ENCODE peak calls at places on chromosomes 16 and 17, in seven cellular contexts. One of them, this sample, is unnamed. For H3K9me3 and H3K4me1, the result is how much of the 10 kb centered on the place peaks cover.

GRCh38 chr17:50774225-50774803 is 7.0 kb upstream of the ANKRD40CL start:
- DNase-seq in CD8-positive, alpha-beta memory T cell: no peak
- DNase-seq in tibial nerve: no peak
- DNase-seq in A549: no peak
- DNase-seq in Caco-2: no peak
- DNase-seq in heart left ventricle: no peak
- DNase-seq in psoas muscle: no peak
- DNase-seq in this sample: peak

GRCh38 chr17:64544742-64545141 is 38.0 kb downstream of the CEP95 start:
- DNase-seq in CD8-positive, alpha-beta memory T cell: no peak
- DNase-seq in tibial nerve: no peak
- DNase-seq in A549: no peak
- DNase-seq in Caco-2: no peak
- DNase-seq in heart left ventricle: no peak
- DNase-seq in psoas muscle: no peak
- DNase-seq in this sample: no peak

GRCh38 chr16:275041-275621 is 613 bp downstream of the RGS11 start:
- DNase-seq in CD8-positive, alpha-beta memory T cell: no peak
- DNase-seq in tibial nerve: no peak
- DNase-seq in A549: no peak
- DNase-seq in Caco-2: peak
- DNase-seq in heart left ventricle: peak
- DNase-seq in psoas muscle: no peak
- DNase-seq in this sample: no peak

GRCh38 chr16:27449434-27450188 is 47.6 kb downstream of the IL21R start:
- DNase-seq in CD8-positive, alpha-beta memory T cell: peak
- DNase-seq in tibial nerve: no peak
- DNase-seq in A549: no peak
- DNase-seq in Caco-2: no peak
- DNase-seq in heart left ventricle: no peak
- DNase-seq in psoas muscle: no peak
- DNase-seq in this sample: no peak

GRCh38 chr16:75256871-75257343 is 5.5 kb upstream of the BCAR1 start:
- DNase-seq in CD8-positive, alpha-beta memory T cell: no peak
- DNase-seq in tibial nerve: no peak
- DNase-seq in A549: no peak
- DNase-seq in Caco-2: no peak
- DNase-seq in heart left ventricle: no peak
- DNase-seq in psoas muscle: peak
- DNase-seq in this sample: no peak

GRCh38 chr17:19331134-19331533 is 31.4 kb downstream of the B9D1 start:
- DNase-seq in CD8-positive, alpha-beta memory T cell: no peak
- DNase-seq in tibial nerve: no peak
- DNase-seq in A549: no peak
- DNase-seq in Caco-2: no peak
- DNase-seq in heart left ventricle: no peak
- DNase-seq in psoas muscle: no peak
- DNase-seq in this sample: no peak

GRCh38 chr17:82531431-82531881 is 11.9 kb downstream of the FOXK2 start:
- DNase-seq in CD8-positive, alpha-beta memory T cell: no peak
- DNase-seq in tibial nerve: no peak
- DNase-seq in A549: no peak
- DNase-seq in Caco-2: no peak
- DNase-seq in heart left ventricle: no peak
- DNase-seq in psoas muscle: no peak
- DNase-seq in this sample: no peak

GRCh38 chr17:4967539-4968165 is at the start of gene SPAG7:
- DNase-seq in CD8-positive, alpha-beta memory T cell: peak
- DNase-seq in tibial nerve: peak
- DNase-seq in A549: peak
- DNase-seq in Caco-2: peak
- DNase-seq in heart left ventricle: peak
- DNase-seq in psoas muscle: peak
- DNase-seq in this sample: peak

GRCh38 chr17:46739982-46740381 is 78.5 kb downstream of the WNT3 start:
- DNase-seq in CD8-positive, alpha-beta memory T cell: no peak
- DNase-seq in tibial nerve: no peak
- DNase-seq in A549: no peak
- DNase-seq in Caco-2: no peak
- DNase-seq in heart left ventricle: no peak
- DNase-seq in psoas muscle: no peak
- DNase-seq in this sample: no peak

GRCh38 chr16:12259258-12259657 is 282.7 kb downstream of the SNX29 start:
- DNase-seq in CD8-positive, alpha-beta memory T cell: no peak
- DNase-seq in tibial nerve: no peak
- DNase-seq in A549: no peak
- DNase-seq in Caco-2: no peak
- DNase-seq in heart left ventricle: no peak
- DNase-seq in psoas muscle: no peak
- DNase-seq in this sample: no peak

GRCh38 chr17:2023692-2024571 is 1.2 kb downstream of the RTN4RL1 start:
- DNase-seq in CD8-positive, alpha-beta memory T cell: peak
- DNase-seq in tibial nerve: peak
- DNase-seq in A549: peak
- DNase-seq in Caco-2: peak
- DNase-seq in heart left ventricle: no peak
- DNase-seq in psoas muscle: peak
- DNase-seq in this sample: peak

GRCh38 chr17:75350029-75350428 is 55.4 kb downstream of the GRB2 start:
- DNase-seq in CD8-positive, alpha-beta memory T cell: no peak
- DNase-seq in tibial nerve: no peak
- DNase-seq in A549: no peak
- DNase-seq in Caco-2: no peak
- DNase-seq in heart left ventricle: no peak
- DNase-seq in psoas muscle: no peak
- DNase-seq in this sample: no peak

GRCh38 chr17:81870978-81871386 is at the start of gene ARHGDIA:
- DNase-seq in CD8-positive, alpha-beta memory T cell: no peak
- DNase-seq in tibial nerve: no peak
- DNase-seq in A549: no peak
- DNase-seq in Caco-2: no peak
- DNase-seq in heart left ventricle: no peak
- DNase-seq in psoas muscle: no peak
- DNase-seq in this sample: no peak

GRCh38 chr16:79429276-79430128 is 171.0 kb downstream of the MAF start:
- DNase-seq in CD8-positive, alpha-beta memory T cell: no peak
- DNase-seq in tibial nerve: no peak
- DNase-seq in A549: no peak
- DNase-seq in Caco-2: no peak
- DNase-seq in heart left ventricle: no peak
- DNase-seq in psoas muscle: no peak
- DNase-seq in this sample: no peak

GRCh38 chr16:10992112-10992511 is 47.7 kb downstream of the CLEC16A start:
- DNase-seq in CD8-positive, alpha-beta memory T cell: no peak
- DNase-seq in tibial nerve: no peak
- DNase-seq in A549: no peak
- DNase-seq in Caco-2: no peak
- DNase-seq in heart left ventricle: no peak
- DNase-seq in psoas muscle: no peak
- DNase-seq in this sample: no peak

GRCh38 chr16:53962041-53962440 is 258.1 kb downstream of the FTO start:
- DNase-seq in CD8-positive, alpha-beta memory T cell: no peak
- DNase-seq in tibial nerve: no peak
- DNase-seq in A549: no peak
- DNase-seq in Caco-2: no peak
- DNase-seq in heart left ventricle: no peak
- DNase-seq in psoas muscle: no peak
- DNase-seq in this sample: no peak

GRCh38 chr16:30658731-30659506 is 688 bp downstream of the FBRS start:
- DNase-seq in CD8-positive, alpha-beta memory T cell: no peak
- DNase-seq in tibial nerve: peak
- DNase-seq in A549: peak
- DNase-seq in Caco-2: no peak
- DNase-seq in heart left ventricle: peak
- DNase-seq in psoas muscle: peak
- DNase-seq in this sample: peak

GRCh38 chr17:59371426-59372099 is 40.1 kb downstream of the YPEL2 start:
- DNase-seq in CD8-positive, alpha-beta memory T cell: no peak
- DNase-seq in tibial nerve: peak
- DNase-seq in A549: no peak
- DNase-seq in Caco-2: no peak
- DNase-seq in heart left ventricle: no peak
- DNase-seq in psoas muscle: peak
- DNase-seq in this sample: peak

GRCh38 chr16:13697568-13697967 is 222.4 kb upstream of the ERCC4 start:
- DNase-seq in CD8-positive, alpha-beta memory T cell: no peak
- DNase-seq in tibial nerve: no peak
- DNase-seq in A549: no peak
- DNase-seq in Caco-2: no peak
- DNase-seq in heart left ventricle: no peak
- DNase-seq in psoas muscle: no peak
- DNase-seq in this sample: no peak

GRCh38 chr16:13697013-13697412 is 222.9 kb upstream of the ERCC4 start:
- DNase-seq in CD8-positive, alpha-beta memory T cell: no peak
- DNase-seq in tibial nerve: no peak
- DNase-seq in A549: no peak
- DNase-seq in Caco-2: no peak
- DNase-seq in heart left ventricle: no peak
- DNase-seq in psoas muscle: no peak
- DNase-seq in this sample: no peak

GRCh38 chr16:13696017-13696416 is 223.9 kb upstream of the ERCC4 start:
- DNase-seq in CD8-positive, alpha-beta memory T cell: no peak
- DNase-seq in tibial nerve: no peak
- DNase-seq in A549: no peak
- DNase-seq in Caco-2: no peak
- DNase-seq in heart left ventricle: no peak
- DNase-seq in psoas muscle: no peak
- DNase-seq in this sample: no peak
- H3K9me3 ChIP-seq in CD8-positive, alpha-beta memory T cell: under half
- H3K9me3 ChIP-seq in tibial nerve: under half
- H3K9me3 ChIP-seq in A549: under half
- H3K9me3 ChIP-seq in Caco-2: under half
- H3K9me3 ChIP-seq in heart left ventricle: under half
- H3K9me3 ChIP-seq in psoas muscle: under half
- H3K9me3 ChIP-seq in this sample: under half

GRCh38 chr16:86581458-86581857 is 3.1 kb downstream of the FOXL1 start:
- DNase-seq in CD8-positive, alpha-beta memory T cell: no peak
- DNase-seq in tibial nerve: no peak
- DNase-seq in A549: no peak
- DNase-seq in Caco-2: no peak
- DNase-seq in heart left ventricle: no peak
- DNase-seq in psoas muscle: no peak
- DNase-seq in this sample: peak

GRCh38 chr16:86578499-86579267 is at the start of gene FOXL1:
- DNase-seq in CD8-positive, alpha-beta memory T cell: no peak
- DNase-seq in tibial nerve: no peak
- DNase-seq in A549: no peak
- DNase-seq in Caco-2: no peak
- DNase-seq in heart left ventricle: no peak
- DNase-seq in psoas muscle: no peak
- DNase-seq in this sample: no peak

GRCh38 chr16:86579268-86580062 is 1.1 kb downstream of the FOXL1 start:
- DNase-seq in CD8-positive, alpha-beta memory T cell: no peak
- DNase-seq in tibial nerve: no peak
- DNase-seq in A549: no peak
- DNase-seq in Caco-2: no peak
- DNase-seq in heart left ventricle: no peak
- DNase-seq in psoas muscle: no peak
- DNase-seq in this sample: peak

GRCh38 chr16:86580063-86580797 is 1.9 kb downstream of the FOXL1 start:
- DNase-seq in CD8-positive, alpha-beta memory T cell: no peak
- DNase-seq in tibial nerve: no peak
- DNase-seq in A549: no peak
- DNase-seq in Caco-2: no peak
- DNase-seq in heart left ventricle: no peak
- DNase-seq in psoas muscle: no peak
- DNase-seq in this sample: peak

GRCh38 chr16:86580798-86581185 is 2.4 kb downstream of the FOXL1 start:
- DNase-seq in CD8-positive, alpha-beta memory T cell: no peak
- DNase-seq in tibial nerve: no peak
- DNase-seq in A549: no peak
- DNase-seq in Caco-2: no peak
- DNase-seq in heart left ventricle: no peak
- DNase-seq in psoas muscle: no peak
- DNase-seq in this sample: no peak
- H3K4me1 ChIP-seq in CD8-positive, alpha-beta memory T cell: under half
- H3K4me1 ChIP-seq in tibial nerve: under half
- H3K4me1 ChIP-seq in A549: under half
- H3K4me1 ChIP-seq in Caco-2: under half
- H3K4me1 ChIP-seq in heart left ventricle: under half
- H3K4me1 ChIP-seq in psoas muscle: under half
- H3K4me1 ChIP-seq in this sample: half or more

GRCh38 chr16:87086575-87086974 is 230.6 kb downstream of the C16orf95 start:
- DNase-seq in CD8-positive, alpha-beta memory T cell: no peak
- DNase-seq in tibial nerve: no peak
- DNase-seq in A549: no peak
- DNase-seq in Caco-2: no peak
- DNase-seq in heart left ventricle: no peak
- DNase-seq in psoas muscle: no peak
- DNase-seq in this sample: no peak

GRCh38 chr16:87080571-87081167 is 236.5 kb downstream of the C16orf95 start:
- DNase-seq in CD8-positive, alpha-beta memory T cell: no peak
- DNase-seq in tibial nerve: no peak
- DNase-seq in A549: no peak
- DNase-seq in Caco-2: no peak
- DNase-seq in heart left ventricle: no peak
- DNase-seq in psoas muscle: no peak
- DNase-seq in this sample: no peak

GRCh38 chr16:87086156-87086555 is 231.0 kb downstream of the C16orf95 start:
- DNase-seq in CD8-positive, alpha-beta memory T cell: no peak
- DNase-seq in tibial nerve: no peak
- DNase-seq in A549: no peak
- DNase-seq in Caco-2: no peak
- DNase-seq in heart left ventricle: no peak
- DNase-seq in psoas muscle: no peak
- DNase-seq in this sample: no peak

DNA sequence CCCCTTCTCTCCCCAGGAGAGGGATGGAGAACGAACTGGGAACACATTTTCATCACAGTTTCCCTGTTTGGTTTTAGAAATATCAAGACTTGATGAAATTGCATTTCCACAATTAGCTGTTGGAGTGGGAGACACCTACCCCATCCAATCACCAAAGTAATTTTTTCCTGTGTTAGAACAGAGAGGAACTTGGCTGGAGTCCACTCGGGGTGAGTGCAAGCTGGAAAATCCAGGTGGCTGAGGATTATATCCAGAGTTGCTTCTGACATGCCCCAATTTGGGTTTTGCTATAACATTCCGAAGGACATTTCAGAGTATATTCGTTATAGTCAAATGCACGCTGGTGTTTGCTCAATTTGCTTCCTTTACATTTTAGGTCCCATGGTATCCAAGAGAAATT is 231.8 kb downstream of the C16orf95 start:
- DNase-seq in CD8-positive, alpha-beta memory T cell: no peak
- DNase-seq in tibial nerve: no peak
- DNase-seq in A549: no peak
- DNase-seq in Caco-2: no peak
- DNase-seq in heart left ventricle: no peak
- DNase-seq in psoas muscle: no peak
- DNase-seq in this sample: no peak
- H3K9me3 ChIP-seq in CD8-positive, alpha-beta memory T cell: under half
- H3K9me3 ChIP-seq in tibial nerve: under half
- H3K9me3 ChIP-seq in A549: under half
- H3K9me3 ChIP-seq in Caco-2: under half
- H3K9me3 ChIP-seq in heart left ventricle: under half
- H3K9me3 ChIP-seq in psoas muscle: under half
- H3K9me3 ChIP-seq in this sample: under half

DNA sequence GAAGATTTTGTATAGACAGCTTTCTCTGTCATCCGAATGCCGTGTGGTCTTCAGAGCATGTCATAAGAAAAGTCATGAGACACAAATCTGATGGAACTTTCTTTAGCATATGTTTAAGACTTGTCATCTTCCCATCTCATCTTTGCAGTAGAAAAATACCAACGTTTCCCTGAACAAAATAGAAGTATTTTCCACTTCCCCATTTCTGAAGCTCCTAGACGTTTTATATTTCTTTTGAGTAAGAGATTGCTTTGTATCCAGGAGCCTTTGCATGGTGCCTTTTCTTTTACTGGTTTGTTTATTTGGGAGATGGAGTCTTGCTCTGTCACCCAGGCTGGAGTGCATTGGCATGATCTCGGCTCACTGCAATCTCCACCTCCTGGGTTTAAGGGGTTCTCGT is 235.1 kb downstream of the PRKCA start:
- DNase-seq in CD8-positive, alpha-beta memory T cell: no peak
- DNase-seq in tibial nerve: no peak
- DNase-seq in A549: no peak
- DNase-seq in Caco-2: no peak
- DNase-seq in heart left ventricle: no peak
- DNase-seq in psoas muscle: no peak
- DNase-seq in this sample: no peak
- H3K4me1 ChIP-seq in CD8-positive, alpha-beta memory T cell: under half
- H3K4me1 ChIP-seq in tibial nerve: under half
- H3K4me1 ChIP-seq in A549: under half
- H3K4me1 ChIP-seq in Caco-2: under half
- H3K4me1 ChIP-seq in heart left ventricle: under half
- H3K4me1 ChIP-seq in psoas muscle: under half
- H3K4me1 ChIP-seq in this sample: under half